ENCODE peak calls at places on chromosome 16, in nine cellular contexts. One of them, this sample, is unnamed.

GRCh38 chr16:67248401-67249177 is at the start of gene SLC9A5:
- DNase-seq in BJ: no peak
- DNase-seq in effector CD8-positive, alpha-beta T cell: no peak
- DNase-seq in GM10248: peak
- DNase-seq in T-helper 1 cell: no peak
- DNase-seq in HCT116: no peak
- DNase-seq in PC-9: no peak
- DNase-seq in naive thymus-derived CD8-positive, alpha-beta T cell: peak
- DNase-seq in cardiac fibroblast: no peak
- DNase-seq in this sample: no peak

GRCh38 chr16:74304164-74304834 is 7.7 kb downstream of the PSMD7 start:
- DNase-seq in BJ: no peak
- DNase-seq in effector CD8-positive, alpha-beta T cell: no peak
- DNase-seq in GM10248: no peak
- DNase-seq in T-helper 1 cell: no peak
- DNase-seq in HCT116: no peak
- DNase-seq in PC-9: no peak
- DNase-seq in naive thymus-derived CD8-positive, alpha-beta T cell: no peak
- DNase-seq in cardiac fibroblast: peak
- DNase-seq in this sample: no peak

GRCh38 chr16:12147681-12148479 is 171.3 kb downstream of the SNX29 start:
- DNase-seq in BJ: no peak
- DNase-seq in effector CD8-positive, alpha-beta T cell: no peak
- DNase-seq in GM10248: no peak
- DNase-seq in T-helper 1 cell: no peak
- DNase-seq in HCT116: no peak
- DNase-seq in PC-9: no peak
- DNase-seq in naive thymus-derived CD8-positive, alpha-beta T cell: no peak
- DNase-seq in cardiac fibroblast: no peak
- DNase-seq in this sample: no peak

GRCh38 chr16:8935989-8936388 is 27.7 kb downstream of the USP7 start:
- DNase-seq in BJ: no peak
- DNase-seq in effector CD8-positive, alpha-beta T cell: peak
- DNase-seq in GM10248: no peak
- DNase-seq in T-helper 1 cell: no peak
- DNase-seq in HCT116: no peak
- DNase-seq in PC-9: no peak
- DNase-seq in naive thymus-derived CD8-positive, alpha-beta T cell: no peak
- DNase-seq in cardiac fibroblast: no peak
- DNase-seq in this sample: no peak

GRCh38 chr16:30185683-30186421 is 2.5 kb downstream of the CORO1A start:
- DNase-seq in BJ: no peak
- DNase-seq in effector CD8-positive, alpha-beta T cell: peak
- DNase-seq in GM10248: peak
- DNase-seq in T-helper 1 cell: peak
- DNase-seq in HCT116: no peak
- DNase-seq in PC-9: no peak
- DNase-seq in naive thymus-derived CD8-positive, alpha-beta T cell: peak
- DNase-seq in cardiac fibroblast: no peak
- DNase-seq in this sample: peak

GRCh38 chr16:20750558-20750957 is 8.9 kb upstream of the THUMPD1 start:
- DNase-seq in BJ: no peak
- DNase-seq in effector CD8-positive, alpha-beta T cell: no peak
- DNase-seq in GM10248: no peak
- DNase-seq in T-helper 1 cell: no peak
- DNase-seq in HCT116: no peak
- DNase-seq in PC-9: no peak
- DNase-seq in naive thymus-derived CD8-positive, alpha-beta T cell: no peak
- DNase-seq in cardiac fibroblast: no peak
- DNase-seq in this sample: no peak

GRCh38 chr16:54657058-54657708 is 273.5 kb upstream of the IRX5 start:
- DNase-seq in BJ: no peak
- DNase-seq in effector CD8-positive, alpha-beta T cell: no peak
- DNase-seq in GM10248: no peak
- DNase-seq in T-helper 1 cell: no peak
- DNase-seq in HCT116: peak
- DNase-seq in PC-9: peak
- DNase-seq in naive thymus-derived CD8-positive, alpha-beta T cell: no peak
- DNase-seq in cardiac fibroblast: peak
- DNase-seq in this sample: peak

GRCh38 chr16:24372824-24373223 is 116.7 kb downstream of the CACNG3 start:
- DNase-seq in BJ: no peak
- DNase-seq in effector CD8-positive, alpha-beta T cell: no peak
- DNase-seq in GM10248: no peak
- DNase-seq in T-helper 1 cell: no peak
- DNase-seq in HCT116: no peak
- DNase-seq in PC-9: no peak
- DNase-seq in naive thymus-derived CD8-positive, alpha-beta T cell: no peak
- DNase-seq in cardiac fibroblast: no peak
- DNase-seq in this sample: no peak

GRCh38 chr16:31874354-31875111 is 926 bp downstream of the ZNF267 start:
- DNase-seq in BJ: no peak
- DNase-seq in effector CD8-positive, alpha-beta T cell: no peak
- DNase-seq in GM10248: peak
- DNase-seq in T-helper 1 cell: no peak
- DNase-seq in HCT116: no peak
- DNase-seq in PC-9: peak
- DNase-seq in naive thymus-derived CD8-positive, alpha-beta T cell: no peak
- DNase-seq in cardiac fibroblast: peak
- DNase-seq in this sample: no peak

GRCh38 chr16:70706948-70707465 is 21.2 kb upstream of the MTSS2 start:
- DNase-seq in BJ: peak
- DNase-seq in effector CD8-positive, alpha-beta T cell: no peak
- DNase-seq in GM10248: no peak
- DNase-seq in T-helper 1 cell: no peak
- DNase-seq in HCT116: no peak
- DNase-seq in PC-9: peak
- DNase-seq in naive thymus-derived CD8-positive, alpha-beta T cell: no peak
- DNase-seq in cardiac fibroblast: peak
- DNase-seq in this sample: no peak

GRCh38 chr16:83305092-83305491 is 502.7 kb upstream of the HSBP1 start:
- DNase-seq in BJ: peak
- DNase-seq in effector CD8-positive, alpha-beta T cell: no peak
- DNase-seq in GM10248: no peak
- DNase-seq in T-helper 1 cell: no peak
- DNase-seq in HCT116: no peak
- DNase-seq in PC-9: no peak
- DNase-seq in naive thymus-derived CD8-positive, alpha-beta T cell: no peak
- DNase-seq in cardiac fibroblast: peak
- DNase-seq in this sample: no peak

GRCh38 chr16:66927918-66928649 is 2.7 kb upstream of the RRAD start:
- DNase-seq in BJ: no peak
- DNase-seq in effector CD8-positive, alpha-beta T cell: no peak
- DNase-seq in GM10248: no peak
- DNase-seq in T-helper 1 cell: no peak
- DNase-seq in HCT116: no peak
- DNase-seq in PC-9: peak
- DNase-seq in naive thymus-derived CD8-positive, alpha-beta T cell: no peak
- DNase-seq in cardiac fibroblast: no peak
- DNase-seq in this sample: no peak

GRCh38 chr16:88009566-88010342 is 58.5 kb downstream of the BANP start:
- DNase-seq in BJ: no peak
- DNase-seq in effector CD8-positive, alpha-beta T cell: no peak
- DNase-seq in GM10248: no peak
- DNase-seq in T-helper 1 cell: no peak
- DNase-seq in HCT116: no peak
- DNase-seq in PC-9: no peak
- DNase-seq in naive thymus-derived CD8-positive, alpha-beta T cell: no peak
- DNase-seq in cardiac fibroblast: no peak
- DNase-seq in this sample: no peak

GRCh38 chr16:22031483-22032083 is 23.7 kb downstream of the MOSMO start:
- DNase-seq in BJ: no peak
- DNase-seq in effector CD8-positive, alpha-beta T cell: no peak
- DNase-seq in GM10248: no peak
- DNase-seq in T-helper 1 cell: no peak
- DNase-seq in HCT116: no peak
- DNase-seq in PC-9: no peak
- DNase-seq in naive thymus-derived CD8-positive, alpha-beta T cell: no peak
- DNase-seq in cardiac fibroblast: no peak
- DNase-seq in this sample: no peak

GRCh38 chr16:50644730-50645129 is 36.4 kb downstream of the SNX20 start:
- DNase-seq in BJ: no peak
- DNase-seq in effector CD8-positive, alpha-beta T cell: peak
- DNase-seq in GM10248: peak
- DNase-seq in T-helper 1 cell: no peak
- DNase-seq in HCT116: peak
- DNase-seq in PC-9: no peak
- DNase-seq in naive thymus-derived CD8-positive, alpha-beta T cell: no peak
- DNase-seq in cardiac fibroblast: peak
- DNase-seq in this sample: no peak

GRCh38 chr16:67877064-67877463 is 4.2 kb downstream of the EDC4 start:
- DNase-seq in BJ: no peak
- DNase-seq in effector CD8-positive, alpha-beta T cell: no peak
- DNase-seq in GM10248: no peak
- DNase-seq in T-helper 1 cell: no peak
- DNase-seq in HCT116: no peak
- DNase-seq in PC-9: no peak
- DNase-seq in naive thymus-derived CD8-positive, alpha-beta T cell: no peak
- DNase-seq in cardiac fibroblast: no peak
- DNase-seq in this sample: no peak

GRCh38 chr16:2204727-2205103 is 539 bp upstream of the MLST8 start:
- DNase-seq in BJ: no peak
- DNase-seq in effector CD8-positive, alpha-beta T cell: no peak
- DNase-seq in GM10248: no peak
- DNase-seq in T-helper 1 cell: no peak
- DNase-seq in HCT116: no peak
- DNase-seq in PC-9: no peak
- DNase-seq in naive thymus-derived CD8-positive, alpha-beta T cell: no peak
- DNase-seq in cardiac fibroblast: no peak
- DNase-seq in this sample: no peak

This sample was measured in left lung.